ENCODE peak calls at places on chromosomes 16 and 17, in five cellular contexts. O is stimulated activated CD4-positive, alpha-beta T cell treated with anti-CD3 and anti-CD28 coated beads, Interleukin-4, amount 100 ng/mL, for 24 hours; N is GM18507; A is NCI-H1092; J is left ventricle myocardium inferior. W is an unnamed sample.

GRCh38 chr16:11140466-11140865 is 115.5 kb downstream of the SOCS1 start:
- DNase-seq in A (no peak), J (no peak), O (no peak), N (no peak), W (no peak)

GRCh38 chr17:49742256-49742655 is 21.7 kb downstream of the FAM117A start:
- DNase-seq in O (no peak), N (no peak), J (no peak), A (no peak), W (no peak)

GRCh38 chr16:28880589-28880915 is 2.3 kb downstream of the ATP2A1 start:
- DNase-seq in A (no peak), N (no peak), O (no peak), J (no peak), W (no peak)

GRCh38 chr16:2087426-2088191 is 39.8 kb downstream of the TSC2 start:
- DNase-seq in J (no peak), A (no peak), O (no peak), N (no peak), W (no peak)

GRCh38 chr17:79965806-79966205 is 69.9 kb downstream of the TBC1D16 start:
- DNase-seq in J (peak), N (no peak), A (no peak), O (no peak), W (no peak)

GRCh38 chr16:61829631-61830030 is 206.6 kb downstream of the CDH8 start:
- DNase-seq in O (no peak), J (no peak), N (no peak), A (no peak), W (peak)

GRCh38 chr17:6072611-6073010 is 2.4 kb downstream of the WSCD1 start:
- DNase-seq in O (no peak), A (no peak), J (no peak), N (no peak), W (no peak)

GRCh38 chr17:4664230-4664629 is 22.8 kb upstream of the ALOX15 start:
- DNase-seq in A (no peak), J (no peak), O (no peak), N (no peak), W (no peak)